ENCODE peak calls at places on chromosomes 5 and 9, in six cellular contexts. N, X, H, R, Y and A are unnamed samples.

GRCh38 chr5:40649493-40650030 is 30.2 kb upstream of the PTGER4 start:
- DNase-seq in N (no peak), X (no peak), H (no peak), R (no peak), Y (no peak), A (no peak)

GRCh38 chr5:90982576-90982975 is 400.5 kb downstream of the ARRDC3 start:
- DNase-seq in N (peak; percentile 41), X (no peak), H (no peak), R (no peak), Y (no peak), A (no peak)

GRCh38 chr5:106288977-106289376 is 1381.8 kb downstream of the EFNA5 start:
- DNase-seq in N (no peak), X (peak; percentile 10), H (peak; percentile 77), R (no peak), Y (no peak), A (no peak)

GRCh38 chr5:131521252-131521651 is 113.8 kb downstream of the RAPGEF6 start:
- DNase-seq in N (peak; percentile 89), X (peak; percentile 77), H (peak; percentile 83), R (peak; percentile 35), Y (no peak), A (no peak)

GRCh38 chr5:143041972-143042770 is 272.0 kb downstream of the ARHGAP26 start:
- DNase-seq in N (peak; percentile 52), X (no peak), H (peak; percentile 58), R (no peak), Y (no peak), A (no peak)

GRCh38 chr9:18297532-18297872 is 176.5 kb upstream of the ADAMTSL1 start:
- DNase-seq in N (peak; percentile 8), X (no peak), H (no peak), R (no peak), Y (no peak), A (no peak)

GRCh38 chr9:88302579-88303324 is 85.5 kb upstream of the SPIN1 start:
- DNase-seq in N (no peak), X (peak; percentile 14), H (no peak), R (no peak), Y (no peak), A (no peak)

GRCh38 chr9:115143689-115144088 is 25.7 kb upstream of the TNC start:
- DNase-seq in N (no peak), X (no peak), H (no peak), R (no peak), Y (no peak), A (no peak)

GRCh38 chr9:93301291-93301811 is 117.4 kb downstream of the WNK2 start:
- DNase-seq in N (no peak), X (no peak), H (no peak), R (peak; percentile 75), Y (no peak), A (peak; percentile 15)

GRCh38 chr9:33633621-33634020 is 109.6 kb downstream of the ANKRD18B start:
- DNase-seq in N (no peak), X (no peak), H (no peak), R (no peak), Y (no peak), A (no peak)

GRCh38 chr5:44933686-44934085 is 124.9 kb downstream of the MRPS30 start:
- DNase-seq in N (no peak), X (no peak), H (no peak), R (no peak), Y (no peak), A (no peak)

GRCh38 chr9:11319477-11320060 is 706.8 kb upstream of the PTPRD start:
- DNase-seq in N (no peak), X (no peak), H (peak; percentile 44), R (no peak), Y (no peak), A (no peak)

GRCh38 chr9:137218754-137219271 is 3.2 kb downstream of the RNF208 start:
- DNase-seq in N (peak; percentile 18), X (no peak), H (peak; percentile 42), R (peak; percentile 99), Y (no peak), A (no peak)

GRCh38 chr9:14347408-14348224 is 33.7 kb upstream of the NFIB start:
- DNase-seq in N (no peak), X (peak; percentile 67), H (peak; percentile 28), R (peak; percentile 88), Y (peak; percentile 76), A (no peak)

GRCh38 chr9:14344846-14345585 is 31.1 kb upstream of the NFIB start:
- DNase-seq in N (no peak), X (no peak), H (no peak), R (no peak), Y (no peak), A (no peak)

GRCh38 chr9:14345586-14346237 is 31.8 kb upstream of the NFIB start:
- DNase-seq in N (no peak), X (no peak), H (no peak), R (no peak), Y (no peak), A (no peak)

GRCh38 chr9:14346826-14347407 is 33.0 kb upstream of the NFIB start:
- DNase-seq in N (no peak), X (no peak), H (no peak), R (no peak), Y (no peak), A (peak; percentile 21)

GRCh38 chr9:14346301-14346721 is 32.4 kb upstream of the NFIB start:
- DNase-seq in N (no peak), X (no peak), H (no peak), R (no peak), Y (no peak), A (no peak)
- H3K27me3 ChIP-seq in N (peaks cover 98% of the 10 kb centered on the region), X (peaks cover 7% of the 10 kb centered on the region), H (peaks cover 11% of the 10 kb centered on the region), R (peaks cover 96% of the 10 kb centered on the region), Y (peaks cover 34% of the 10 kb centered on the region), A (no peaks in the 10 kb centered on the region)

GRCh38 chr5:318931-319601 is 2.4 kb upstream of the AHRR start:
- DNase-seq in N (no peak), X (no peak), H (no peak), R (no peak), Y (no peak), A (no peak)
- H3K27me3 ChIP-seq in N (peaks cover 3% of the 10 kb centered on the region), X (peaks cover 12% of the 10 kb centered on the region), H (peaks cover 26% of the 10 kb centered on the region), R (no peaks in the 10 kb centered on the region), Y (peaks cover 39% of the 10 kb centered on the region), A (peaks cover 38% of the 10 kb centered on the region)

GRCh38 chr5:953535-954449 is 54.8 kb upstream of the NKD2 start:
- DNase-seq in N (no peak), X (no peak), H (no peak), R (no peak), Y (no peak), A (no peak)

GRCh38 chr5:952597-953271 is 55.9 kb upstream of the NKD2 start:
- DNase-seq in N (no peak), X (no peak), H (no peak), R (no peak), Y (no peak), A (no peak)

GRCh38 chr5:949815-950560 is 57.3 kb downstream of the TRIP13 start:
- DNase-seq in N (no peak), X (no peak), H (no peak), R (no peak), Y (no peak), A (no peak)

GRCh38 chr5:949275-949543 is 56.5 kb downstream of the TRIP13 start:
- DNase-seq in N (no peak), X (no peak), H (no peak), R (no peak), Y (no peak), A (no peak)

GRCh38 chr5:951940-952596 is 56.5 kb upstream of the NKD2 start:
- DNase-seq in N (no peak), X (no peak), H (no peak), R (no peak), Y (no peak), A (peak; percentile 4)
- H3K27me3 ChIP-seq in N (peaks cover 66% of the 10 kb centered on the region), X (peaks cover 32% of the 10 kb centered on the region), H (peaks cover 10% of the 10 kb centered on the region), R (peaks cover 73% of the 10 kb centered on the region), Y (peaks cover 17% of the 10 kb centered on the region), A (peaks cover 24% of the 10 kb centered on the region)

DNA sequence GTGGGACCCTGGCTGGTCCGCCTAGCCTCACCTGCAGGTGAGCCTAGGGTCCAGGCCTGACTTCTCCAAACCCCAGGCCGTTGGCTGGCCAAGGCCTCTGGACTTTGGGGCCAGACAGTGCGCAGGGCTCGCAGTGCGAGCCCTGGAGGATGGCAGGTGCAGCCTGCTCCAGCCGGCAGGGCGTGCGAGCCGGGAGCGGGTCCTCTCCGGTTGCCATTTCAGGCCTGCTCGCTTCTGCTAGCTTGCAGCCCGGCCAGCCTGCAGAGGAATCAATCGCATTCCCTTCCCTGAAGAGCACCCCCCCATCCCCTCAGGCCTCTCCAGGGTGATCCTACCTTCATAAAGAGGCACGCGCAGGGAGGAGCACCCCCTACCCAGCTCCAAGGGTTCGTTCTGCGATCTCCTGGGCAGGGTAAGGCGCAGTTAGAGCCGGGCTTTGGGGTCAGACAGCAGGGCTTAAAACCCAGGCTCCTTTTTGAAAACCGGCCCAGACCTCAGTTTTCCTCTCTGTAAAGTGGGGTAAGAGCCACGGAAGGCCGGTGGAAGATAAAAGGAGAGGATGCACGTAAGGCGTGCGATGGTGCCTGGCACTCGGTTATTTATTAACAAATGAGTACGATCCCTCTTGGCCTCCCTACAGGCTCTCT is 6.2 kb downstream of the BARHL1 start:
- DNase-seq in N (no peak), X (no peak), H (no peak), R (peak; percentile 88), Y (no peak), A (no peak)
- H3K27me3 ChIP-seq in N (peaks cover 85% of the 10 kb centered on the region), X (peaks cover 46% of the 10 kb centered on the region), H (peaks cover 71% of the 10 kb centered on the region), R (peaks cover 86% of the 10 kb centered on the region), Y (peaks cover 80% of the 10 kb centered on the region), A (peaks cover 81% of the 10 kb centered on the region)

GRCh38 chr9:126611188-126611587 is 2.5 kb upstream of the LMX1B start:
- DNase-seq in N (no peak), X (no peak), H (no peak), R (no peak), Y (no peak), A (no peak)
- H3K27me3 ChIP-seq in N (peaks cover 71% of the 10 kb centered on the region), X (no peaks in the 10 kb centered on the region), H (peaks cover 52% of the 10 kb centered on the region), R (peaks cover 80% of the 10 kb centered on the region), Y (peaks cover 22% of the 10 kb centered on the region), A (peaks cover 60% of the 10 kb centered on the region)

GRCh38 chr5:173328896-173329369 is 719 bp upstream of the STC2 start:
- DNase-seq in N (peak; percentile 56), X (peak; percentile 76), H (peak; percentile 69), R (peak; percentile 96), Y (no peak), A (no peak)
- H3K27me3 ChIP-seq in N (no peaks in the 10 kb centered on the region), X (no peaks in the 10 kb centered on the region), H (no peaks in the 10 kb centered on the region), R (no peaks in the 10 kb centered on the region), Y (peaks cover 37% of the 10 kb centered on the region), A (peaks cover 70% of the 10 kb centered on the region)

DNA sequence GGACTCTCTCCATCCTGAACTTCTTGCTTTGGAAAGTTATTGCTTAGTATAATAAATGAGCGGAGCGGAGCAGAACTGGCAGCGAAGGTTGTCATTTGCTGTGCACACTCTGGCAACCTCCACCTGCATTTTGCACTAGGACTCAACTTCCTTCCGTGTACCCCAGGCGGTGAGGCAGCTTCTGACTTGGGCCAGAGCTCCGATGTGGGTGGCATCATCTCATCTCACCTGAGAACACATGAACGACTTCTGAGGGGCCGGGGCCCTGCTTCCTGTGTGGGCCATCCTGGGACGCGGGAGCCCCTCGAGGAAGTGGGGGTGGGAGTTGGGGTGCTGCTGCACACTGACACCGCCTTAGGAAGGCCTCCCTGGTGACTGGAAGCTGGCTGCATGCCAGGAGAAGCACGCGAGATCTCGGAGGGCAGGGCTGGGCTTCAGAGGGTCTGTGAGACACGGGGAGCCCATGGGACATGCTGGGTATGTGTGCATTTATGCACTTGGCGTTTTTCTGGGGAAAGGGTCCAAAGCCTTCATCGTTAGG is 56.5 kb upstream of the COL5A1 start:
- DNase-seq in N (no peak), X (no peak), H (no peak), R (no peak), Y (peak; percentile 11), A (no peak)
- H3K27me3 ChIP-seq in N (no peaks in the 10 kb centered on the region), X (no peaks in the 10 kb centered on the region), H (no peaks in the 10 kb centered on the region), R (no peaks in the 10 kb centered on the region), Y (peaks cover 7% of the 10 kb centered on the region), A (no peaks in the 10 kb centered on the region)